ENCODE peak calls at places on chromosome 1, in nine cellular contexts. W is NCI-H1694; S is activated CD4-positive, CD25-positive, alpha-beta regulatory T cell treated with anti-CD3 and anti-CD28 coated beads, Interleukin-2, amount 50 U/mL, for 72 hours; G is T-helper 2 cell; P is foreskin keratinocyte; Q is anterior cingulate cortex; A is DMS 273 treated with DMSO at 0.1 percent for 48 hours; X is neural progenitor cell; J is ELR. B is an unnamed sample.

GRCh38 chr1:7408771-7409150 is 362.3 kb upstream of the VAMP3 start:
- DNase-seq in Q (no peak), A (no peak), G (no peak), S (no peak), J (no peak), P (no peak), W (no peak), X (no peak), B (peak)

GRCh38 chr1:38784452-38785284 is 74.9 kb downstream of the RRAGC start:
- DNase-seq in S (no peak), W (no peak), A (peak), X (no peak), G (no peak), J (no peak), Q (no peak), P (no peak), B (no peak)

GRCh38 chr1:176501596-176501995 is 38.6 kb downstream of the PAPPA2 start:
- DNase-seq in Q (no peak), G (no peak), X (no peak), P (no peak), S (no peak), J (peak), A (no peak), W (no peak), B (no peak)

GRCh38 chr1:114729782-114730181 is 13.2 kb upstream of the NRAS start:
- DNase-seq in G (no peak), P (no peak), W (no peak), Q (no peak), S (no peak), J (no peak), A (no peak), X (no peak), B (no peak)

GRCh38 chr1:227886993-227887696 is 60.6 kb downstream of the WNT9A start:
- DNase-seq in X (peak), A (no peak), Q (no peak), J (no peak), G (no peak), W (peak), P (no peak), S (peak), B (no peak)

GRCh38 chr1:162846256-162847212 is 14.4 kb downstream of the CCDC190 start:
- DNase-seq in S (no peak), J (peak), G (no peak), X (no peak), A (no peak), W (no peak), Q (no peak), P (no peak), B (no peak)

GRCh38 chr1:77292551-77292950 is 10.7 kb downstream of the AK5 start:
- DNase-seq in S (no peak), A (no peak), X (no peak), J (no peak), Q (no peak), W (no peak), P (no peak), G (no peak), B (no peak)

GRCh38 chr1:172818841-172819527 is 160.1 kb downstream of the FASLG start:
- DNase-seq in W (no peak), S (peak), Q (peak), X (no peak), P (no peak), G (no peak), A (no peak), J (no peak), B (peak)

GRCh38 chr1:76867342-76868130 is at the start of gene ST6GALNAC5:
- DNase-seq in P (no peak), A (peak), J (peak), W (peak), X (peak), S (no peak), G (no peak), Q (peak), B (peak)

GRCh38 chr1:89381617-89382016 is 17.8 kb downstream of the GBP6 start:
- DNase-seq in G (no peak), A (no peak), X (no peak), Q (no peak), W (no peak), P (no peak), J (no peak), S (no peak), B (no peak)

GRCh38 chr1:172002725-172003345 is 161.5 kb downstream of the DNM3 start:
- DNase-seq in J (peak), G (no peak), P (no peak), S (no peak), Q (no peak), X (peak), W (peak), A (no peak), B (no peak)

GRCh38 chr1:181443231-181443853 is 40.0 kb upstream of the CACNA1E start:
- DNase-seq in G (no peak), W (no peak), A (no peak), J (no peak), P (no peak), Q (no peak), X (no peak), S (no peak), B (no peak)

GRCh38 chr1:65068202-65069011 is 79.6 kb upstream of the AK4 start:
- DNase-seq in X (no peak), P (no peak), A (peak), Q (no peak), W (peak), G (no peak), S (no peak), J (peak), B (peak)

GRCh38 chr1:31793086-31793485 is 22.7 kb downstream of the SPOCD1 start:
- DNase-seq in A (no peak), J (no peak), W (no peak), P (no peak), S (peak), G (no peak), X (no peak), Q (no peak), B (peak)

GRCh38 chr1:201020647-201021332 is 2.7 kb downstream of the KIF21B start:
- DNase-seq in X (peak), S (no peak), W (peak), P (no peak), G (no peak), A (peak), Q (peak), J (peak), B (peak)

GRCh38 chr1:17955302-17956285 is 152.0 kb upstream of the IGSF21 start:
- DNase-seq in Q (no peak), X (no peak), W (no peak), S (no peak), J (no peak), G (no peak), P (no peak), A (no peak), B (no peak)

GRCh38 chr1:235745448-235746136 is 96.0 kb upstream of the GNG4 start:
- DNase-seq in W (no peak), A (no peak), J (no peak), G (no peak), S (no peak), P (no peak), X (no peak), Q (no peak), B (no peak)

B was measured in head of caudate nucleus.